ENCODE peak calls at places on chromosomes 1 and 21, in four cellular contexts. One of them, this sample, is unnamed.

GRCh38 chr1:186386725-186387383 is 11.2 kb downstream of the ODR4 start:
- DNase-seq in H1: no peak
- DNase-seq in H9: no peak
- DNase-seq in IMR-90: no peak
- DNase-seq in this sample: no peak

GRCh38 chr1:88680446-88680845 is 3.6 kb upstream of the PKN2 start:
- DNase-seq in H9: no peak
- DNase-seq in IMR-90: peak
- DNase-seq in H1: no peak
- DNase-seq in this sample: no peak

GRCh38 chr21:27466175-27466574 is 499.3 kb upstream of the ADAMTS5 start:
- DNase-seq in H9: no peak
- DNase-seq in H1: no peak
- DNase-seq in IMR-90: no peak
- DNase-seq in this sample: peak

GRCh38 chr1:156412653-156413309 is 43.8 kb downstream of the RHBG start:
- DNase-seq in H9: no peak
- DNase-seq in H1: no peak
- DNase-seq in IMR-90: no peak
- DNase-seq in this sample: no peak

GRCh38 chr1:21931171-21932093 is 5.7 kb downstream of the HSPG2 start:
- DNase-seq in H1: no peak
- DNase-seq in IMR-90: peak
- DNase-seq in H9: no peak
- DNase-seq in this sample: peak

GRCh38 chr1:154536570-154536969 is 21.9 kb downstream of the UBE2Q1 start:
- DNase-seq in H9: no peak
- DNase-seq in H1: no peak
- DNase-seq in IMR-90: no peak
- DNase-seq in this sample: no peak

GRCh38 chr1:32773018-32773763 is 44.0 kb downstream of the YARS1 start:
- DNase-seq in H1: peak
- DNase-seq in IMR-90: peak
- DNase-seq in H9: peak
- DNase-seq in this sample: peak

GRCh38 chr1:11187936-11188335 is 1.2 kb upstream of the ANGPTL7 start:
- DNase-seq in H9: no peak
- DNase-seq in H1: no peak
- DNase-seq in IMR-90: no peak
- DNase-seq in this sample: no peak

DNA sequence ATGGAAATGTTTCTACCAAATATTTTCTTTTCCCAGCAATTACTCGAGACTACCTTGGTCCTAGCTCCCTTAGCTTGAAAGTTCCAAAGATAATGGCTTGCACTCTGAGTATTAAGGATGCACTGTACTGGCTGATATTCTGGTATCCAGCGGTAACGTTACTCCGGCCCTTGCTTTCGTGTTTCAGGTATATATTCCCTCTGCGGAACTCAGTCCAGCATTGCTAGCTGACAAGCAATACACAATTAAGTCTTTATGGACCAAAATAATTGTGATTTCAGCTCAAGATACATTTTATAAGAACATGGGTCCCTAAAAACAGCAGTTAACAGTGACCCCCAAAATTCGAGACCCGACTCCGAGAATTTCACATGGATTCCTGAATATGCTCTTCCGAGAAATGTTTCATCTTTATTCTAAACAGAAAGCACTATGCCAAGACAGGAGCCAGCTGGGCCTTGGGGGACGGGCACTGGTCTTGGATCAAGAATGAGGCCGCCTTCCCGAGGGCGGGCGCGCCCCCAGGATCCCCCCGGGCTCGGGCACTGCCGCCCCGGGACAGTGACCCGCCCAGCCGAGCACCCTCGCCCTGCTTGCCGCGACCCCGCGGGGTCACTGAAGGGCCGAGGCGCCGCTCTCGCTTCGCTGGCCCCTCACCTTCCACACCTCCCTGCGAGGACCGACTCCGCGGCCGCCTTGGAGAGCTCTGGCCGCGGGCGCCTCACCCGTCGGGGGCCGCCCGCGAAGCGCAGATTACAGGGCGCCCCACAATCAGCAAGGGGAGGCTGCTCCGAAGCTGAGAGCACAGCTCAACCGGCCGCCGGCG is 664 bp downstream of the SCYL3 start:
- DNase-seq in H9: no peak
- DNase-seq in H1: no peak
- DNase-seq in IMR-90: peak
- DNase-seq in this sample: no peak
- H3K4ac ChIP-seq in H9: no peak
- H3K4ac ChIP-seq in H1: no peak
- H3K4ac ChIP-seq in IMR-90: peak
- H3K4ac ChIP-seq in this sample: no peak

GRCh38 chr21:45836694-45837670 is 144.6 kb upstream of the COL6A1 start:
- DNase-seq in H1: no peak
- DNase-seq in H9: peak
- DNase-seq in IMR-90: no peak
- DNase-seq in this sample: no peak
- H3K56ac ChIP-seq in H1: no peak
- H3K56ac ChIP-seq in H9: no peak
- H3K56ac ChIP-seq in IMR-90: no peak
- H3K56ac ChIP-seq in this sample: no peak

GRCh38 chr1:111218947-111219346 is 8.6 kb upstream of the CHI3L2 start:
- DNase-seq in IMR-90: no peak
- DNase-seq in H1: no peak
- DNase-seq in H9: no peak
- DNase-seq in this sample: no peak

GRCh38 chr1:111220302-111220890 is 7.1 kb upstream of the CHI3L2 start:
- DNase-seq in H9: no peak
- DNase-seq in H1: no peak
- DNase-seq in IMR-90: no peak
- DNase-seq in this sample: no peak

GRCh38 chr1:111221633-111222286 is 5.8 kb upstream of the CHI3L2 start:
- DNase-seq in H1: no peak
- DNase-seq in H9: no peak
- DNase-seq in IMR-90: peak
- DNase-seq in this sample: peak

GRCh38 chr1:111221276-111221632 is 6.3 kb upstream of the CHI3L2 start:
- DNase-seq in H1: no peak
- DNase-seq in IMR-90: no peak
- DNase-seq in H9: no peak
- DNase-seq in this sample: no peak

DNA sequence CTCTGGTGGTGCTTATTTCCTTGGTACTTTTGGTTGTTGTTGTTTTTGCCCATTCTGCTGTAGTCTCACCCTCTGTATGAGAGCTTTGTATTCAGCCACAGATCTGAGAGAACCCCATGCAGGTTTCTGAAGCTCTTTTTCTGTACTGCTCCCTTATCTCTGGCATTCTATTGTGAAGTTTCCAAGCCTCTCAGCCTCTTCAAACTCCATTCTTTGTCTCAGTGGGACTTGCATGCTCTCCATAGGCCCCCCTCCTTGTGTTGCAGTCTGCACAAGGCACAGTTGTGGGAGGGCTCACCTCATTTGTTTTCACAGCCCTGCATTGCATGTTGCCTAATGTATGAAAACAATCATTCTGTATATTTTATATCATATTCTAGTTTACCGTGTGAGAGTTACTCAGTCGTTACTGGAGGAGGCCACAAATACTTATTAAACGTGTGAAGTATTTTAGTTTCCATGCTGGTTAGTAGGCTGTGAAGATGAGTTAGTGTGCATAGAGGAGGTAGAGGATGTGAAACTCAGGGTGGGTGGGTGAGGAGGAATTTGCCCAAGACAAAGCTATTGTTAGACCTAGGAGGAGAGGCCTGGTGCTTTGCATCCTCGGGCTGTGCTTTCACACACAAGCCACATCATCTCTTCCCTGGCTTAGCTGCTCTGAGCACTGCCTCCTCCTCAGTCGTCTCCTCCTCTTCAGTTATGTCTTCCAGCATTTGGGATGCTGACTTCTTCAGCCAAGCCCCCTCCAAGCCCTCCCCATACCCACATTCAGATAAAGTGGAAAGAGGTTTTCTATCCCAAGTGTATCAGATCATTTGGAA is 7.8 kb upstream of the CHI3L2 start:
- DNase-seq in H9: no peak
- DNase-seq in H1: no peak
- DNase-seq in IMR-90: no peak
- DNase-seq in this sample: peak
- H3K4ac ChIP-seq in H9: no peak
- H3K4ac ChIP-seq in H1: no peak
- H3K4ac ChIP-seq in IMR-90: no peak
- H3K4ac ChIP-seq in this sample: no peak

GRCh38 chr1:226695335-226695900 is 43.7 kb downstream of the ITPKB start:
- DNase-seq in H9: no peak
- DNase-seq in H1: no peak
- DNase-seq in IMR-90: no peak
- DNase-seq in this sample: no peak

GRCh38 chr1:226698659-226699058 is 40.4 kb downstream of the ITPKB start:
- DNase-seq in H9: no peak
- DNase-seq in H1: no peak
- DNase-seq in IMR-90: no peak
- DNase-seq in this sample: no peak

GRCh38 chr1:226697151-226697575 is 41.9 kb downstream of the ITPKB start:
- DNase-seq in H9: no peak
- DNase-seq in H1: no peak
- DNase-seq in IMR-90: peak
- DNase-seq in this sample: no peak

GRCh38 chr1:226697608-226698544 is 41.2 kb downstream of the ITPKB start:
- DNase-seq in H1: no peak
- DNase-seq in IMR-90: no peak
- DNase-seq in H9: no peak
- DNase-seq in this sample: no peak

DNA sequence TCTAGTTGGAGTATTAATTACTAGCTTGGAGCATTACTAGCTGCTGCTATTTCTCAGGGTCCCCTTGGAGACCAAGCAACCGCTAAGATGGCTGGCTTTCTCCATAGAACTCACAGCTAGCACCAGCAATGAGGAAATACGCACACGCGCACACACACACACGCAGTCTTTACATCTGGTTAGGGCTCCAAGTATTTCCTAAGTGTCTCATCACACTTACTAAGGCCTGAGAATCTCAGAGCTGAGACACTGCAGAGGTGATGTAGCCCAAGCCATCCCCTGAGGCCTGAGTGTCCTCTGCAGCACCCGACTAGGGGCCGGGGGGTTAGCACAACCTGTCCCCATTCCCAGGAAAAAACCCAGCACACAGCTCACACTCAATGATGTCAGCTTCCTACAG is 42.5 kb downstream of the ITPKB start:
- DNase-seq in H1: no peak
- DNase-seq in IMR-90: peak
- DNase-seq in H9: no peak
- DNase-seq in this sample: no peak
- H3K56ac ChIP-seq in H1: no peak
- H3K56ac ChIP-seq in IMR-90: no peak
- H3K56ac ChIP-seq in H9: no peak
- H3K56ac ChIP-seq in this sample: no peak

GRCh38 chr21:44871576-44872265 is 1.8 kb downstream of the PTTG1IP start:
- DNase-seq in H9: no peak
- DNase-seq in H1: no peak
- DNase-seq in IMR-90: peak
- DNase-seq in this sample: no peak
- H3K4ac ChIP-seq in H9: no peak
- H3K4ac ChIP-seq in H1: no peak
- H3K4ac ChIP-seq in IMR-90: peak
- H3K4ac ChIP-seq in this sample: no peak